ENCODE peak calls at places on chromosome 14, in five cellular contexts. P, O, U, J and H are unnamed samples.

GRCh38 chr14:33726685-33727084 is 224.2 kb downstream of the EGLN3 start:
- DNase-seq in P (no peak), O (no peak), U (no peak), J (no peak), H (no peak)

GRCh38 chr14:73261520-73262426 is 24.5 kb downstream of the PAPLN start:
- DNase-seq in P (peak), O (no peak), U (no peak), J (no peak), H (peak)

GRCh38 chr14:38255408-38255672 is 553 bp downstream of the CLEC14A start:
- DNase-seq in P (peak), O (no peak), U (peak), J (no peak), H (peak)

GRCh38 chr14:24243336-24243836 is 963 bp upstream of the TINF2 start:
- DNase-seq in P (peak), O (peak), U (no peak), J (no peak), H (peak)

GRCh38 chr14:51353901-51354300 is 113.9 kb downstream of the TMX1 start:
- DNase-seq in P (no peak), O (no peak), U (no peak), J (no peak), H (no peak)

GRCh38 chr14:61388173-61388975 is 67.0 kb downstream of the PRKCH start:
- DNase-seq in P (no peak), O (peak), U (peak), J (peak), H (peak)

GRCh38 chr14:33908540-33909223 is 42.2 kb downstream of the EGLN3 start:
- DNase-seq in P (no peak), O (peak), U (no peak), J (no peak), H (no peak)

GRCh38 chr14:88765130-88765529 is 27.6 kb downstream of the EML5 start:
- DNase-seq in P (no peak), O (peak), U (no peak), J (no peak), H (peak)

GRCh38 chr14:95503365-95504134 is 12.9 kb downstream of the SYNE3 start:
- DNase-seq in P (peak), O (no peak), U (no peak), J (no peak), H (no peak)

GRCh38 chr14:39368261-39368959 is 63.8 kb downstream of the FBXO33 start:
- DNase-seq in P (no peak), O (peak), U (peak), J (peak), H (peak)

GRCh38 chr14:104680056-104680805 is 9.2 kb upstream of the INF2 start:
- DNase-seq in P (peak), O (peak), U (no peak), J (peak), H (no peak)

GRCh38 chr14:41062826-41063225 is 543.9 kb upstream of the LRFN5 start:
- DNase-seq in P (no peak), O (no peak), U (no peak), J (no peak), H (no peak)